ENCODE peak calls at places on chromosomes 4 and X, in ten cellular contexts. R is pancreas, J is heart right ventricle, H is neural crest cell, G is HCT116, N is adipocyte, S is NCI-H1105 treated with DMSO at 0.1 percent for 48 hours, M is tibial nerve, E is Peyer's patch, B is MM.1S. F is an unnamed sample.

GRCh38 chrX:94662665-94663064 is 988.7 kb downstream of the FAM133A start:
- DNase-seq in R (no peak), J (no peak), H (no peak), G (no peak), N (no peak), S (peak; percentile 20), M (no peak), E (no peak), B (peak; percentile 37), F (no peak)

GRCh38 chr4:54093609-54094240 is 6.2 kb upstream of the GSX2 start:
- DNase-seq in R (no peak), J (no peak), H (no peak), G (no peak), N (no peak), S (no peak), M (no peak), E (no peak), B (no peak), F (no peak)

GRCh38 chrX:68833855-68834331 is 5.1 kb downstream of the EFNB1 start:
- DNase-seq in R (no peak), J (no peak), H (no peak), G (no peak), N (no peak), S (no peak), M (no peak), E (peak; percentile 16), B (no peak), F (no peak)

GRCh38 chr4:3079694-3080123 is 5.2 kb downstream of the HTT start:
- DNase-seq in R (no peak), J (no peak), H (no peak), G (no peak), N (no peak), S (no peak), M (no peak), E (peak; percentile 44), B (no peak), F (no peak)

GRCh38 chrX:80335062-80335830 is 85.0 kb upstream of the TENT5D start:
- DNase-seq in R (peak; percentile 63), J (peak; percentile 30), H (no peak), G (no peak), N (no peak), S (peak; percentile 52), M (peak; percentile 38), E (no peak), B (no peak), F (peak; percentile 51)

GRCh38 chr4:136103616-136104015 is 1428.7 kb downstream of the PCDH18 start:
- DNase-seq in R (no peak), J (no peak), H (no peak), G (no peak), N (no peak), S (no peak), M (no peak), E (no peak), B (no peak), F (no peak)

GRCh38 chrX:41302293-41302868 is 31.6 kb upstream of the DDX3X start:
- DNase-seq in R (no peak), J (no peak), H (no peak), G (no peak), N (no peak), S (peak; percentile 35), M (no peak), E (no peak), B (no peak), F (no peak)

GRCh38 chrX:108584617-108585211 is 145.1 kb downstream of the COL4A5 start:
- DNase-seq in R (no peak), J (no peak), H (peak; percentile 30), G (peak; percentile 4), N (peak; percentile 13), S (peak; percentile 12), M (no peak), E (no peak), B (peak; percentile 25), F (no peak)

GRCh38 chr4:154208424-154208823 is 283.2 kb downstream of the DCHS2 start:
- DNase-seq in R (no peak), J (no peak), H (no peak), G (peak; percentile 34), N (no peak), S (no peak), M (no peak), E (no peak), B (no peak), F (no peak)

GRCh38 chr4:121353213-121353612 is 27.6 kb downstream of the QRFPR start:
- DNase-seq in R (no peak), J (no peak), H (no peak), G (no peak), N (no peak), S (no peak), M (no peak), E (no peak), B (no peak), F (no peak)

GRCh38 chrX:48022100-48022499 is 15.3 kb downstream of the SPACA5 start:
- DNase-seq in R (no peak), J (no peak), H (no peak), G (no peak), N (no peak), S (no peak), M (no peak), E (no peak), B (no peak), F (no peak)

GRCh38 chrX:49754238-49754857 is 58.6 kb upstream of the PAGE1 start:
- DNase-seq in R (peak; percentile 6), J (peak; percentile 11), H (peak; percentile 32), G (peak; percentile 10), N (peak; percentile 3), S (peak; percentile 43), M (no peak), E (no peak), B (peak; percentile 28), F (no peak)

GRCh38 chrX:63812826-63813225 is 27.8 kb upstream of the ARHGEF9 start:
- DNase-seq in R (no peak), J (no peak), H (no peak), G (no peak), N (no peak), S (no peak), M (no peak), E (no peak), B (no peak), F (no peak)

GRCh38 chr4:158259955-158260575 is 49.8 kb downstream of the TMEM144 start:
- DNase-seq in R (no peak), J (no peak), H (no peak), G (peak; percentile 13), N (peak; percentile 83), S (peak; percentile 12), M (no peak), E (no peak), B (peak; percentile 25), F (no peak)

GRCh38 chr4:176270669-176271068 is 1.6 kb upstream of the ASB5 start:
- DNase-seq in R (no peak), J (no peak), H (no peak), G (peak; percentile 93), N (peak; percentile 94), S (peak; percentile 38), M (no peak), E (no peak), B (no peak), F (no peak)

GRCh38 chr4:161256172-161256571 is 907.6 kb downstream of the FSTL5 start:
- DNase-seq in R (no peak), J (no peak), H (no peak), G (peak; percentile 19), N (no peak), S (no peak), M (no peak), E (no peak), B (no peak), F (no peak)

GRCh38 chrX:106959897-106960296 is 39.7 kb downstream of the CLDN2 start:
- DNase-seq in R (no peak), J (no peak), H (no peak), G (no peak), N (peak; percentile 69), S (no peak), M (no peak), E (no peak), B (no peak), F (no peak)

GRCh38 chrX:27987862-27988646 is 6.8 kb upstream of the DCAF8L1 start:
- DNase-seq in R (peak; percentile 9), J (no peak), H (no peak), G (no peak), N (no peak), S (no peak), M (no peak), E (no peak), B (no peak), F (no peak)

GRCh38 chr4:15303052-15303641 is 124.7 kb upstream of the C1QTNF7 start:
- DNase-seq in R (no peak), J (no peak), H (no peak), G (no peak), N (peak; percentile 65), S (no peak), M (no peak), E (no peak), B (no peak), F (no peak)

GRCh38 chr4:152959080-152959479 is 23.0 kb downstream of the FHDC1 start:
- DNase-seq in R (no peak), J (no peak), H (no peak), G (no peak), N (no peak), S (no peak), M (no peak), E (no peak), B (no peak), F (no peak)

GRCh38 chr4:3666263-3666662 is 99.9 kb upstream of the ADRA2C start:
- DNase-seq in R (no peak), J (no peak), H (no peak), G (no peak), N (no peak), S (no peak), M (no peak), E (no peak), B (no peak), F (no peak)

GRCh38 chr4:142016031-142016430 is 379.6 kb downstream of the IL15 start:
- DNase-seq in R (no peak), J (no peak), H (no peak), G (no peak), N (no peak), S (no peak), M (no peak), E (no peak), B (no peak), F (no peak)

GRCh38 chr4:3306465-3306864 is 13.6 kb downstream of the RGS12 start:
- DNase-seq in R (no peak), J (no peak), H (no peak), G (no peak), N (no peak), S (no peak), M (peak; percentile 4), E (no peak), B (no peak), F (no peak)

GRCh38 chr4:95129036-95129435 is 371.3 kb downstream of the BMPR1B start:
- DNase-seq in R (no peak), J (no peak), H (no peak), G (no peak), N (no peak), S (no peak), M (no peak), E (no peak), B (no peak), F (no peak)

GRCh38 chr4:37917388-37917787 is 26.5 kb downstream of the TBC1D1 start:
- DNase-seq in R (no peak), J (peak; percentile 42), H (no peak), G (no peak), N (no peak), S (no peak), M (no peak), E (no peak), B (no peak), F (no peak)

GRCh38 chrX:26254436-26254835 is 38.5 kb downstream of the MAGEB5 start:
- DNase-seq in R (no peak), J (no peak), H (no peak), G (no peak), N (no peak), S (no peak), M (no peak), E (no peak), B (no peak), F (no peak)

GRCh38 chrX:119150163-119151135 is 22.8 kb upstream of the KIAA1210 start:
- DNase-seq in R (no peak), J (peak; percentile 9), H (no peak), G (no peak), N (no peak), S (no peak), M (no peak), E (no peak), B (no peak), F (peak; percentile 34)

GRCh38 chrX:40127052-40127451 is 29.3 kb upstream of the BCOR start:
- DNase-seq in R (no peak), J (no peak), H (no peak), G (no peak), N (no peak), S (no peak), M (no peak), E (no peak), B (peak; percentile 52), F (no peak)